ENCODE peak calls at places on chromosomes 11 and 22, in seven cellular contexts. A, U, V, L, B, T and I are unnamed samples.

GRCh38 chr11:68936358-68936636 is 32.6 kb downstream of the IGHMBP2 start:
- DNase-seq in A (no peak), B (no peak), T (no peak), U (no peak), V (no peak), L (no peak), I (no peak)

GRCh38 chr11:75029836-75030631 is 41.3 kb downstream of the NEU3 start:
- DNase-seq in A (peak; percentile 20), B (no peak), U (no peak), T (no peak), V (peak; percentile 40), L (no peak), I (no peak)

GRCh38 chr11:75277211-75277805 is 36.7 kb downstream of the TPBGL start:
- DNase-seq in U (no peak), A (no peak), B (peak; percentile 5), T (no peak), V (peak; percentile 72), L (peak; percentile 9), I (no peak)

GRCh38 chr11:9428706-9429105 is 32.1 kb upstream of the ZNF143 start:
- DNase-seq in V (no peak), A (no peak), U (peak; percentile 22), L (no peak), T (no peak), B (no peak), I (no peak)

GRCh38 chr11:119691701-119692546 is 37.1 kb downstream of the NECTIN1 start:
- DNase-seq in T (no peak), B (no peak), L (no peak), V (no peak), A (no peak), U (no peak), I (no peak)

GRCh38 chr22:45226681-45227186 is 14.0 kb downstream of the KIAA0930 start:
- DNase-seq in T (no peak), A (peak; percentile 28), V (no peak), L (peak; percentile 78), B (no peak), U (no peak), I (no peak)

GRCh38 chr11:1988667-1989317 is 8.8 kb downstream of the H19 start:
- DNase-seq in T (no peak), A (peak; percentile 10), L (no peak), B (no peak), V (no peak), U (peak; percentile 78), I (peak; percentile 43)

GRCh38 chr11:64444838-64445441 is 86.0 kb downstream of the RPS6KA4 start:
- DNase-seq in A (peak; percentile 65), L (no peak), V (no peak), B (no peak), T (peak; percentile 45), U (no peak), I (no peak)

GRCh38 chr11:129312741-129313587 is 62.7 kb upstream of the BARX2 start:
- DNase-seq in L (no peak), T (no peak), A (peak; percentile 56), U (no peak), V (no peak), B (no peak), I (no peak)

GRCh38 chr22:38170469-38170868 is 11.2 kb downstream of the PLA2G6 start:
- DNase-seq in B (no peak), L (no peak), V (no peak), U (no peak), T (no peak), A (no peak), I (peak; percentile 59)

GRCh38 chr11:35514481-35514880 is 10.9 kb downstream of the PAMR1 start:
- DNase-seq in A (no peak), U (no peak), T (no peak), V (no peak), L (no peak), B (no peak), I (no peak)

GRCh38 chr11:35518766-35519165 is 6.7 kb downstream of the PAMR1 start:
- DNase-seq in B (no peak), L (no peak), V (no peak), T (no peak), U (no peak), A (no peak), I (no peak)

GRCh38 chr11:35516361-35516760 is 9.1 kb downstream of the PAMR1 start:
- DNase-seq in L (no peak), V (no peak), U (no peak), T (no peak), B (no peak), A (no peak), I (no peak)

GRCh38 chr11:35517481-35517880 is 7.9 kb downstream of the PAMR1 start:
- DNase-seq in A (no peak), U (no peak), B (no peak), T (no peak), L (no peak), V (no peak), I (no peak)

GRCh38 chr11:35515224-35515623 is 10.2 kb downstream of the PAMR1 start:
- DNase-seq in V (no peak), B (no peak), T (no peak), L (no peak), A (no peak), U (no peak), I (no peak)
- H3K4me1 ChIP-seq in V (peaks cover 8% of the 10 kb centered on the region), B (no peaks in the 10 kb centered on the region), T (peaks cover 4% of the 10 kb centered on the region), L (no peaks in the 10 kb centered on the region), A (peaks cover 16% of the 10 kb centered on the region), U (peaks cover 5% of the 10 kb centered on the region), I (no peaks in the 10 kb centered on the region)

GRCh38 chr22:41524283-41524682 is 20.0 kb downstream of the POLR3H start:
- DNase-seq in B (peak; percentile 80), L (peak; percentile 84), U (no peak), T (no peak), A (no peak), V (no peak), I (peak; percentile 83)

GRCh38 chr22:41523464-41524221 is 20.6 kb downstream of the POLR3H start:
- DNase-seq in U (no peak), B (peak; percentile 40), A (peak; percentile 71), L (peak; percentile 67), T (no peak), V (no peak), I (no peak)

GRCh38 chr22:41524809-41525449 is 19.3 kb downstream of the POLR3H start:
- DNase-seq in A (peak; percentile 72), V (no peak), B (peak; percentile 57), U (no peak), T (no peak), L (peak; percentile 65), I (no peak)

GRCh38 chr22:41521166-41521565 is 23.1 kb downstream of the POLR3H start:
- DNase-seq in U (no peak), L (no peak), V (no peak), T (no peak), A (no peak), B (no peak), I (no peak)

DNA sequence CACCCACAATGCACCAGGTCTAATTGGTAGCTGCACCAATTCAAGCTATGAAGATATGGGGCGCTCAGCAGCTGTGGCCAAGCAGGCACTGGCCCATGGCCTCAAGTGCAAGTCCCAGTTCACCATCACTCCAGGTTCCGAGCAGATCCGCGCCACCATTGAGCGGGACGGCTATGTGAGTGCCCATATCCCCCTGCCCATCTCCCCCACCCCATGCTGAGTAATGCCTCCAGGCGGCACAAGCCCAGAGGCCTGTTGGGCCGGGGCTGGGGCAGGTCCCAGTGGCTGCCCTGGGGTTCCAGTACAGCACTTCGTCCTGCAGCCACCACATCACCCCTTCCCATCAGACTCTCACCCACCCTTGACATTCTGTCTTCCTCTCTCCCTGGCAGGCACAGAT is 21.5 kb downstream of the POLR3H start:
- DNase-seq in A (peak; percentile 36), U (no peak), T (no peak), B (no peak), V (no peak), L (no peak), I (peak; percentile 49)
- H3K27ac ChIP-seq in A (no peak overlapping the region), U (no peak overlapping the region), T (no peak overlapping the region), B (peak overlapping the region; percentile 89), V (peak overlapping the region; percentile 67), L (no peak overlapping the region), I (peak overlapping the region; percentile 74)

GRCh38 chr11:123478352-123478986 is 48.4 kb downstream of the GRAMD1B start:
- DNase-seq in B (peak; percentile 45), T (peak; percentile 71), A (peak; percentile 90), V (no peak), U (peak; percentile 64), L (peak; percentile 62), I (peak; percentile 77)
- H3K4me3 ChIP-seq in B (no peak overlapping the region), T (no peak overlapping the region), A (no peak overlapping the region), V (no peak overlapping the region), U (no peak overlapping the region), L (no peak overlapping the region), I (no peak overlapping the region)

GRCh38 chr11:11972148-11972547 is 36.3 kb downstream of the DKK3 start:
- DNase-seq in B (no peak), U (no peak), V (peak; percentile 91), T (no peak), A (peak; percentile 36), L (no peak), I (peak; percentile 4)

GRCh38 chr11:11970556-11970955 is 37.9 kb downstream of the DKK3 start:
- DNase-seq in A (peak; percentile 40), U (no peak), V (no peak), T (no peak), B (no peak), L (no peak), I (no peak)

GRCh38 chr11:11973361-11973800 is 35.0 kb downstream of the DKK3 start:
- DNase-seq in U (no peak), V (no peak), B (peak; percentile 74), T (no peak), L (peak; percentile 91), A (peak; percentile 45), I (peak; percentile 95)

GRCh38 chr11:11973866-11974265 is 34.6 kb downstream of the DKK3 start:
- DNase-seq in B (no peak), L (no peak), U (no peak), A (no peak), T (no peak), V (no peak), I (no peak)

DNA sequence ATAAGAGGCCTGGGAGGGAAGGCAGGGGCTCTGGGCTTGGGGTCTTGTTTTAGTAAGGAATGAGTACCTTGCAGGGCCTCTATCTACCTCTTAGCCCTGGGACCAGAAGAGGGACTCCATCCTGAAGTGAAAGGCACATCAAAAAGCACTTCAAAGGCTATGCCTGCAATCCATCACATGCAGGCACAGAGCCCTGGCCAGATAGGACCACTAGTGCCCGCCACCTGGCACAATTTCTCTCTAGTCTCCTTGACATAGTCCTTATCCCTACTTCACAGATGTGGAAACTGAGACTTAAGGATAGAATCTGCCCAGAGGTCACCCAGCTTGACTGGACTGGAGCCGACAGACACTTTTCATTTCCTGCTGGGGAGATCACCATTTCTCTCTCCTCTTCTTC is 35.5 kb downstream of the DKK3 start:
- DNase-seq in A (no peak), U (no peak), L (no peak), B (no peak), T (no peak), V (no peak), I (no peak)
- H3K4me1 ChIP-seq in A (no peaks in the 10 kb centered on the region), U (peaks cover 6% of the 10 kb centered on the region), L (no peaks in the 10 kb centered on the region), B (peaks cover 28% of the 10 kb centered on the region), T (peaks cover 30% of the 10 kb centered on the region), V (peaks cover 80% of the 10 kb centered on the region), I (peaks cover 57% of the 10 kb centered on the region)